ENCODE peak calls at places on chromosome 11, in eight cellular contexts. J is memory B cell; L is NCI-H1930; F is hippocampal formation; B is epithelial cell of esophagus; O is EH; U is stimulated activated CD8-positive, alpha-beta memory T cell treated with anti-CD3 and anti-CD28 coated beads, Interleukin-15, amount 100 ng/mL, for 24 hours; N is effector memory CD4-positive, alpha-beta T cell. R is an unnamed sample.

GRCh38 chr11:32039149-32039548 is 51.7 kb upstream of the RCN1 start:
- DNase-seq in J (no peak), L (no peak), F (no peak), B (no peak), O (no peak), U (no peak), N (no peak), R (no peak)

GRCh38 chr11:112837162-112837826 is 123.9 kb upstream of the NCAM1 start:
- DNase-seq in J (no peak), L (peak), F (peak), B (no peak), O (peak), U (no peak), N (no peak), R (no peak)

GRCh38 chr11:29518389-29519174 is 498.2 kb downstream of the KCNA4 start:
- DNase-seq in J (no peak), L (no peak), F (no peak), B (peak), O (no peak), U (no peak), N (no peak), R (no peak)

GRCh38 chr11:83836883-83837654 is 550.9 kb upstream of the CCDC90B start:
- DNase-seq in J (peak), L (peak), F (peak), B (peak), O (peak), U (no peak), N (no peak), R (peak)

GRCh38 chr11:61004841-61005240 is 33.4 kb downstream of the CD6 start:
- DNase-seq in J (no peak), L (no peak), F (no peak), B (no peak), O (no peak), U (no peak), N (no peak), R (no peak)

GRCh38 chr11:97069160-97069559 is 679.3 kb downstream of the JRKL start:
- DNase-seq in J (no peak), L (no peak), F (no peak), B (no peak), O (no peak), U (no peak), N (no peak), R (no peak)

GRCh38 chr11:62605467-62605866 is 3.8 kb upstream of the MTA2 start:
- DNase-seq in J (no peak), L (no peak), F (no peak), B (no peak), O (no peak), U (no peak), N (no peak), R (no peak)

GRCh38 chr11:59944761-59945160 is 6.5 kb downstream of the OOSP1 start:
- DNase-seq in J (no peak), L (no peak), F (no peak), B (no peak), O (no peak), U (no peak), N (no peak), R (no peak)

GRCh38 chr11:78039919-78040671 is 17.0 kb upstream of the KCTD14 start:
- DNase-seq in J (no peak), L (no peak), F (peak), B (peak), O (peak), U (no peak), N (no peak), R (no peak)

R was measured in neural crest cell.